ENCODE peak calls at places on chromosomes 4 and X, in four cellular contexts. S, V, Q and E are unnamed samples.

GRCh38 chrX:106899841-106900240 is 3.3 kb downstream of the RIPPLY1 start:
- DNase-seq in S (no peak), V (no peak), Q (no peak), E (no peak)

GRCh38 chr4:31923634-31924033 is 1203.5 kb downstream of the PCDH7 start:
- DNase-seq in S (no peak), V (no peak), Q (no peak), E (no peak)

GRCh38 chr4:84800256-84800655 is 166.2 kb downstream of the WDFY3 start:
- DNase-seq in S (no peak), V (no peak), Q (no peak), E (no peak)

GRCh38 chr4:174848596-174848995 is 19.5 kb upstream of the GLRA3 start:
- DNase-seq in S (no peak), V (no peak), Q (no peak), E (no peak)

GRCh38 chr4:2116687-2117400 is 57.7 kb downstream of the NAT8L start:
- DNase-seq in S (no peak), V (no peak), Q (no peak), E (no peak)

GRCh38 chr4:149110499-149110898 is 668.3 kb upstream of the NR3C2 start:
- DNase-seq in S (no peak), V (no peak), Q (no peak), E (no peak)

GRCh38 chr4:25888781-25889180 is 25.2 kb upstream of the SMIM20 start:
- DNase-seq in S (no peak), V (peak), Q (no peak), E (peak)

GRCh38 chr4:72631296-72631695 is 62.3 kb upstream of the ADAMTS3 start:
- DNase-seq in S (no peak), V (peak), Q (no peak), E (peak)

GRCh38 chrX:24536551-24536950 is 71.5 kb downstream of the PDK3 start:
- DNase-seq in S (no peak), V (no peak), Q (no peak), E (no peak)

GRCh38 chr4:136078971-136079370 is 1453.3 kb downstream of the PCDH18 start:
- DNase-seq in S (no peak), V (no peak), Q (no peak), E (peak)

GRCh38 chr4:3069661-3070199 is 4.6 kb downstream of the HTT-AS start:
- DNase-seq in S (no peak), V (no peak), Q (no peak), E (no peak)

GRCh38 chr4:182799515-182800215 is 117.5 kb downstream of the DCTD start:
- DNase-seq in S (no peak), V (no peak), Q (no peak), E (no peak)

GRCh38 chr4:21869978-21870745 is 78.4 kb downstream of the KCNIP4 start:
- DNase-seq in S (no peak), V (no peak), Q (no peak), E (no peak)

GRCh38 chrX:134932528-134933217 is 58.1 kb upstream of the SMIM10 start:
- DNase-seq in S (no peak), V (peak), Q (no peak), E (peak)

GRCh38 chr4:118271788-118272187 is 81.0 kb downstream of the PRSS12 start:
- DNase-seq in S (no peak), V (no peak), Q (no peak), E (no peak)

GRCh38 chr4:84710520-84710919 is 127.6 kb downstream of the CDS1 start:
- DNase-seq in S (no peak), V (no peak), Q (no peak), E (no peak)

GRCh38 chrX:53616921-53617320 is 69.6 kb downstream of the HUWE1 start:
- DNase-seq in S (no peak), V (no peak), Q (no peak), E (no peak)

GRCh38 chrX:18886344-18887161 is 97.4 kb downstream of the PHKA2 start:
- DNase-seq in S (peak), V (peak), Q (peak), E (peak)

GRCh38 chr4:183417356-183417755 is 27.1 kb upstream of the CDKN2AIP start:
- DNase-seq in S (no peak), V (no peak), Q (no peak), E (no peak)

GRCh38 chr4:156437666-156438065 is 484.0 kb upstream of the CTSO start:
- DNase-seq in S (no peak), V (no peak), Q (no peak), E (no peak)
- H3K4me3 ChIP-seq in S (no peak), V (no peak), Q (no peak), E (no peak)

GRCh38 chrX:38563006-38563405 is 1.7 kb downstream of the TSPAN7 start:
- DNase-seq in S (no peak), V (no peak), Q (no peak), E (no peak)
- H3K4me3 ChIP-seq in S (peak), V (no peak), Q (no peak), E (no peak)

GRCh38 chr4:147617841-147618421 is 734 bp downstream of the TMEM184C start:
- DNase-seq in S (no peak), V (no peak), Q (no peak), E (no peak)
- H3K4me3 ChIP-seq in S (peak), V (peak), Q (peak), E (peak)

DNA sequence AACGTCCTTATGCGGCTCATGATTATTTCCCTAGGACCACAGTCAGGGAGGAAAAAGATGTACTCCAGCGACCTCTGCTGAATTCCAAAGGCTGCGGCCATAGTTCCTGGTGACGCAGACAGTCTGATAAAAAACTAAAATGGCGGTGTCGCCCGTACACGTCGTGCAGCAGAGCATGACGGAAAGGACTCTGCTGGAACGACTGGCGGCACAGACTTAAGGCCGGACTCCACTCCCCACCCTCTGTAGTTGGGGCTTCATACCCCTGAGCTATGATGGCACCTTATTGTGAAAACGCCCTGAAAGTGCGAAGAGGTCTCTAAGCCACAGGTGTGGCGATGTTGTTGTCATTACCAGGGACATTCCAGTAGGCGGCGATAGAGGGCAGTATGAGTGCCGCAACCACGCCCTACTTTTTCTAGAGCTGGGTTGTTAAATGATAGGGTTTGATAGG is 90.0 kb upstream of the EDA2R start:
- DNase-seq in S (peak), V (peak), Q (no peak), E (peak)
- H3K4me3 ChIP-seq in S (peak), V (peak), Q (peak), E (peak)

DNA sequence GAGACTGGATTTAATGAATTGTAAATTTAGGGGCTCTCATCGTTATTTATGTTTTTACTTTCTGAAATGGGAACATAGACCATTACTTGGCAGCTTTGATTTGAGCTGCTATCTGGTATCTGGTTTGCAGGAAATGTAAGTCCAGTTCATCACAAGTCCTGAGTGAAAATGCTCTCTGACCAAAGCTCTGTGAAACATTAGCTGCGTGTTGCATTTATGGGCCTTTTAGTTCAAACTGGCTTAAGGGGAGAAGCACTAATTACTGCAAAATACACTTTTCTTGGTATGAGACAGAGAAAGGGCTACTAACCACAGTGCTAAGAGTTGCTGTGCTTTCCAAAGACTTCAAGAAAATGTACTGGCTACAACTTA is 453 bp downstream of the CC2D2A start:
- DNase-seq in S (no peak), V (no peak), Q (no peak), E (no peak)
- H3K4me3 ChIP-seq in S (peak), V (peak), Q (peak), E (peak)

GRCh38 chr4:108042927-108043326 is 53.2 kb downstream of the HADH start:
- DNase-seq in S (no peak), V (no peak), Q (no peak), E (no peak)

GRCh38 chr4:108043536-108043935 is 53.8 kb downstream of the HADH start:
- DNase-seq in S (peak), V (no peak), Q (no peak), E (no peak)

GRCh38 chr4:108047199-108047598 is 57.5 kb downstream of the HADH start:
- DNase-seq in S (no peak), V (no peak), Q (no peak), E (no peak)

GRCh38 chr4:108045687-108046024 is 56.0 kb downstream of the HADH start:
- DNase-seq in S (no peak), V (peak), Q (no peak), E (peak)

GRCh38 chr4:108044951-108045686 is 55.4 kb downstream of the HADH start:
- DNase-seq in S (no peak), V (no peak), Q (no peak), E (no peak)
- H3K4me3 ChIP-seq in S (no peak), V (no peak), Q (no peak), E (no peak)